ENCODE peak calls at places on chromosomes 6 and 20, in eight cellular contexts. G is IMR-90, Z is ovary, V is thyroid gland, C is Peyer's patch, A is transverse colon, K is breast epithelium, E is prostate gland. H is an unnamed sample.
A peak's percentile ranks its signal among the peaks of the same experiment; 100 is the strongest.

GRCh38 chr6:27375613-27376079 is 12.9 kb upstream of the ZNF391 start:
- DNase-seq in Z (no peak), E (no peak), K (no peak), G (no peak), V (no peak), A (no peak), C (no peak), H (no peak)

GRCh38 chr6:74598473-74599393 is 607.1 kb downstream of the COL12A1 start:
- DNase-seq in A (no peak), E (no peak), V (no peak), K (no peak), G (peak; percentile 50), C (no peak), Z (no peak), H (no peak)

GRCh38 chr6:22613695-22614094 is 44.3 kb downstream of the HDGFL1 start:
- DNase-seq in A (no peak), G (peak; percentile 98), Z (no peak), C (no peak), K (no peak), E (no peak), V (no peak), H (no peak)

GRCh38 chr6:136550045-136550329 is 235 bp downstream of the MAP7 start:
- DNase-seq in A (no peak), E (no peak), G (no peak), C (no peak), Z (peak; percentile 35), V (no peak), K (no peak), H (no peak)

GRCh38 chr6:129292836-129293235 is 409.9 kb downstream of the LAMA2 start:
- DNase-seq in C (no peak), Z (no peak), V (no peak), E (no peak), G (no peak), K (no peak), A (no peak), H (no peak)

GRCh38 chr6:53624491-53624890 is 41.1 kb downstream of the KLHL31 start:
- DNase-seq in K (no peak), G (no peak), C (no peak), V (no peak), E (no peak), A (no peak), Z (no peak), H (no peak)

GRCh38 chr6:140052757-140053729 is 678.6 kb upstream of the CITED2 start:
- DNase-seq in A (no peak), G (peak; percentile 59), V (no peak), C (no peak), E (no peak), K (no peak), Z (no peak), H (no peak)

GRCh38 chr20:50487397-50487796 is 22.8 kb upstream of the PTPN1 start:
- DNase-seq in C (no peak), V (no peak), K (no peak), A (no peak), Z (no peak), E (no peak), G (no peak), H (no peak)

GRCh38 chr6:139919107-139920026 is 544.9 kb upstream of the CITED2 start:
- DNase-seq in C (no peak), G (no peak), K (no peak), V (no peak), Z (no peak), A (no peak), E (no peak), H (no peak)

GRCh38 chr6:56724455-56724854 is 81.8 kb upstream of the DST start:
- DNase-seq in A (no peak), G (peak; percentile 76), V (no peak), C (no peak), K (no peak), E (no peak), Z (no peak), H (no peak)

GRCh38 chr6:154901856-154902552 is 93.1 kb upstream of the TIAM2 start:
- DNase-seq in G (no peak), A (no peak), C (no peak), Z (no peak), K (no peak), E (no peak), V (no peak), H (no peak)

GRCh38 chr6:153956807-153957206 is 82.2 kb upstream of the OPRM1 start:
- DNase-seq in C (no peak), K (no peak), Z (no peak), E (no peak), A (no peak), G (no peak), V (no peak), H (no peak)

GRCh38 chr20:17059465-17059864 is 167.4 kb upstream of the PCSK2 start:
- DNase-seq in A (no peak), G (peak; percentile 75), K (no peak), C (no peak), E (no peak), V (peak; percentile 61), Z (no peak), H (no peak)

GRCh38 chr6:64520050-64520449 is 884.4 kb downstream of the PHF3 start:
- DNase-seq in A (no peak), C (no peak), V (no peak), K (no peak), Z (no peak), G (peak; percentile 95), E (no peak), H (no peak)

GRCh38 chr20:3239026-3239866 is at the start of gene SLC4A11:
- DNase-seq in V (peak; percentile 69), K (no peak), C (peak; percentile 82), Z (no peak), G (peak; percentile 33), E (peak; percentile 58), A (peak; percentile 77), H (peak; percentile 90)

GRCh38 chr6:33384581-33385020 is 7.0 kb upstream of the KIFC1 start:
- DNase-seq in C (no peak), E (no peak), V (no peak), G (peak; percentile 80), K (no peak), A (no peak), Z (no peak), H (no peak)

GRCh38 chr6:87658516-87658915 is 43.5 kb downstream of the AKIRIN2 start:
- DNase-seq in G (no peak), C (no peak), K (no peak), V (no peak), A (no peak), E (no peak), Z (no peak), H (no peak)

GRCh38 chr6:152167639-152168603 is 360.4 kb downstream of the ESR1 start:
- DNase-seq in C (no peak), G (no peak), V (no peak), Z (no peak), A (no peak), E (no peak), K (no peak), H (no peak)
- TF ChIP-seq POLR2A in C (no peak), G (no peak), V (no peak), Z (no peak), A (no peak), E (no peak), K (no peak), H (no peak)

DNA sequence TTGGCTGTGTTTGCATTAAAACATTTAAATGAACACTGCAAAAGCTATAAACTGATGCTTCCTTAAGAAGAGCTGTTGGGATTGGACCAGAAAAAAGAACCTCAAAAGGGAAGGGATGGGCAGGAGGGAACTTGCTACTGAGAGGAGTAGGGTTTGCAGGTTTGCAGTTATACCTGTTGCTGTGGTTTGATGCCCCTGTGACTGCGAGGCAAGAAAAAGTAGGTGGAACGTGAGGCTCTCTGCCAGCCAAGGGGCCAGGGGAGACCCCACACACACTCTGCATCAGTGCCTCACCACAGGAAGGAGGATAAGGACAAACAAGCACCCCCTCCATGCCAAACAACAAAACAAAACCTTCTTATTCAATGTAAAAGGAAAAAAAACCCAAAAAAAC is 197.1 kb downstream of the BCAS1 start:
- DNase-seq in G (no peak), C (no peak), A (no peak), K (no peak), E (no peak), V (no peak), Z (no peak), H (no peak)
- H3K4me3 ChIP-seq in G (no peak overlapping the region), C (no peak overlapping the region), A (no peak overlapping the region), K (no peak overlapping the region), E (no peak overlapping the region), V (no peak overlapping the region), Z (no peak overlapping the region), H (no peak overlapping the region)

DNA sequence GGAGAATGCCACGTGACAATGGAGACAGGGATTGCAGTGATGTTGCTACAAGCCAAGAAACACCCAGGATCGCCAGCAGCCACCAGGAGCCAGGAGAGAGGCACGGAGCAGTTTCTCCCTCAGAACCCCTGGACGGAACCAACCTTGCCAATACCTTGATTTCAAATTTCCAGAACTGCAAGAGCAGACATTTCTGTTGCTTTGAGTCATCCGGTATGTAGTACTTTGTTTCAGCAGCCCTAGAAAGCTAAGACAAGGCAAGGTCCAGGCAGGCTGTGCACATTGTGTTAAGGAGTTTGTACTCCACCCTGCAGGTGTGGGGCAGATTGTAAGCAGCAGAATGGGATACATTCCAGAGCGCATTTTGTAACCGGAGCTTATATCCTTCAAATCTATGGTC is 48.3 kb downstream of the TRERF1 start:
- DNase-seq in C (peak; percentile 83), E (no peak), Z (no peak), G (peak; percentile 40), V (no peak), K (no peak), A (peak; percentile 36), H (peak; percentile 67)
- TF ChIP-seq CTCF in C (peak; percentile 27), E (no peak), Z (no peak), G (no peak), V (no peak), K (no peak), A (no peak), H (no peak)

GRCh38 chr6:137884428-137884827 is 17.4 kb downstream of the TNFAIP3 start:
- DNase-seq in Z (no peak), C (no peak), K (no peak), V (no peak), G (no peak), E (no peak), A (no peak), H (no peak)

GRCh38 chr6:137880633-137881521 is 13.8 kb downstream of the TNFAIP3 start:
- DNase-seq in K (no peak), V (no peak), Z (no peak), E (no peak), A (no peak), C (no peak), G (no peak), H (no peak)

GRCh38 chr6:137881522-137881886 is 14.4 kb downstream of the TNFAIP3 start:
- DNase-seq in C (no peak), A (no peak), V (no peak), K (no peak), G (no peak), Z (no peak), E (no peak), H (no peak)

GRCh38 chr6:137882225-137882961 is 15.3 kb downstream of the TNFAIP3 start:
- DNase-seq in C (no peak), E (no peak), V (no peak), G (peak; percentile 49), A (no peak), Z (no peak), K (no peak), H (no peak)

DNA sequence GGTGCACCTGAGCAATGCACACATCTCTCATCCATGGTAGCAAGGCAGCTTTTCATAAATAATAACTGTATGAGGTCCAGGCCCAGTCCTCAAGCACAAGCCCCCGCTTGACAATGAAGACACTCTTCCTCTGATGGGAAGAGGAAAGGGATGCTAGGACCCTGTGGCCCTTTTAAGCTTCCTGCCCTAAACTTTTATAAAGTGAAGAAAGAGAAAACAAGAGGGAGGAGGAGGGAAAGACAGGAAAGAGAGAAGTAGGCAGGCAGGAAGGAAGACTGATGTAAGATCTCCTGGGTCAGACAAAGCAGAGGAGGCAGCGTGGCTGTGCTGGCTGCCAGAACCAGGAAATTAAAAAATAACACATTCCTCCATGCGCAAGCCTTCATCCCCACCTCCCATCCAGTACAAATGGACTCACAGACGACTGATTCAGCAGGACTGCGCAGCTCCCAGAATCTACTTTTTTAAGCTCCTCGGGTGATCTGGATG is 16.4 kb downstream of the TNFAIP3 start:
- DNase-seq in Z (no peak), A (no peak), V (no peak), K (no peak), E (no peak), C (no peak), G (peak; percentile 40), H (no peak)
- TF ChIP-seq POLR2A in Z (no peak), A (no peak), V (no peak), K (no peak), E (no peak), C (no peak), G (no peak), H (no peak)